ENCODE peak calls at places on chromosomes 2 and 18, in eight cellular contexts. One of them, this sample, is unnamed.

GRCh38 chr2:235029054-235029453 is 77.2 kb downstream of the SH3BP4 start:
- DNase-seq in esophagus squamous epithelium: no peak
- DNase-seq in Peyer's patch: no peak
- DNase-seq in body of pancreas: no peak
- DNase-seq in A549: no peak
- DNase-seq in upper lobe of left lung: no peak
- DNase-seq in transverse colon: no peak
- DNase-seq in prostate gland: no peak
- DNase-seq in this sample: no peak

GRCh38 chr18:7879717-7880116 is 312.6 kb downstream of the PTPRM start:
- DNase-seq in esophagus squamous epithelium: no peak
- DNase-seq in Peyer's patch: no peak
- DNase-seq in body of pancreas: no peak
- DNase-seq in A549: peak
- DNase-seq in upper lobe of left lung: no peak
- DNase-seq in transverse colon: no peak
- DNase-seq in prostate gland: no peak
- DNase-seq in this sample: no peak

GRCh38 chr2:238174701-238175100 is 15.9 kb downstream of the ERFE start:
- DNase-seq in esophagus squamous epithelium: no peak
- DNase-seq in Peyer's patch: no peak
- DNase-seq in body of pancreas: no peak
- DNase-seq in A549: no peak
- DNase-seq in upper lobe of left lung: no peak
- DNase-seq in transverse colon: peak
- DNase-seq in prostate gland: no peak
- DNase-seq in this sample: no peak

GRCh38 chr18:41543815-41544214 is 411.2 kb upstream of the PIK3C3 start:
- DNase-seq in esophagus squamous epithelium: no peak
- DNase-seq in Peyer's patch: no peak
- DNase-seq in body of pancreas: no peak
- DNase-seq in A549: no peak
- DNase-seq in upper lobe of left lung: no peak
- DNase-seq in transverse colon: no peak
- DNase-seq in prostate gland: no peak
- DNase-seq in this sample: no peak

GRCh38 chr2:127052771-127053691 is 53.9 kb downstream of the BIN1 start:
- DNase-seq in esophagus squamous epithelium: no peak
- DNase-seq in Peyer's patch: no peak
- DNase-seq in body of pancreas: no peak
- DNase-seq in A549: no peak
- DNase-seq in upper lobe of left lung: no peak
- DNase-seq in transverse colon: no peak
- DNase-seq in prostate gland: no peak
- DNase-seq in this sample: peak

GRCh38 chr18:5894215-5894612 is 1.1 kb downstream of the TMEM200C start:
- DNase-seq in esophagus squamous epithelium: no peak
- DNase-seq in Peyer's patch: no peak
- DNase-seq in body of pancreas: no peak
- DNase-seq in A549: no peak
- DNase-seq in upper lobe of left lung: no peak
- DNase-seq in transverse colon: no peak
- DNase-seq in prostate gland: no peak
- DNase-seq in this sample: no peak

GRCh38 chr2:135951071-135951583 is 34.3 kb downstream of the DARS1 start:
- DNase-seq in esophagus squamous epithelium: no peak
- DNase-seq in Peyer's patch: no peak
- DNase-seq in body of pancreas: no peak
- DNase-seq in A549: no peak
- DNase-seq in upper lobe of left lung: no peak
- DNase-seq in transverse colon: no peak
- DNase-seq in prostate gland: no peak
- DNase-seq in this sample: no peak

GRCh38 chr2:185279999-185280398 is 458.6 kb upstream of the FSIP2 start:
- DNase-seq in esophagus squamous epithelium: no peak
- DNase-seq in Peyer's patch: no peak
- DNase-seq in body of pancreas: no peak
- DNase-seq in A549: peak
- DNase-seq in upper lobe of left lung: no peak
- DNase-seq in transverse colon: no peak
- DNase-seq in prostate gland: no peak
- DNase-seq in this sample: no peak

GRCh38 chr18:5309888-5310470 is 14.5 kb upstream of the ZBTB14 start:
- DNase-seq in esophagus squamous epithelium: no peak
- DNase-seq in Peyer's patch: peak
- DNase-seq in body of pancreas: peak
- DNase-seq in A549: no peak
- DNase-seq in upper lobe of left lung: peak
- DNase-seq in transverse colon: no peak
- DNase-seq in prostate gland: no peak
- DNase-seq in this sample: no peak

GRCh38 chr2:220143336-220143735 is 515.9 kb downstream of the SLC4A3 start:
- DNase-seq in esophagus squamous epithelium: no peak
- DNase-seq in Peyer's patch: no peak
- DNase-seq in body of pancreas: no peak
- DNase-seq in A549: peak
- DNase-seq in upper lobe of left lung: no peak
- DNase-seq in transverse colon: no peak
- DNase-seq in prostate gland: no peak
- DNase-seq in this sample: no peak

GRCh38 chr2:170409164-170409535 is 231.2 kb downstream of the MYO3B start:
- DNase-seq in esophagus squamous epithelium: peak
- DNase-seq in Peyer's patch: peak
- DNase-seq in body of pancreas: peak
- DNase-seq in A549: peak
- DNase-seq in upper lobe of left lung: peak
- DNase-seq in transverse colon: peak
- DNase-seq in prostate gland: peak
- DNase-seq in this sample: peak

GRCh38 chr2:235634435-235635152 is 140.8 kb downstream of the AGAP1 start:
- DNase-seq in esophagus squamous epithelium: no peak
- DNase-seq in Peyer's patch: no peak
- DNase-seq in body of pancreas: no peak
- DNase-seq in A549: no peak
- DNase-seq in upper lobe of left lung: no peak
- DNase-seq in transverse colon: no peak
- DNase-seq in prostate gland: no peak
- DNase-seq in this sample: no peak

GRCh38 chr18:61824733-61825363 is 68.0 kb downstream of the RNF152 start:
- DNase-seq in esophagus squamous epithelium: no peak
- DNase-seq in Peyer's patch: no peak
- DNase-seq in body of pancreas: no peak
- DNase-seq in A549: no peak
- DNase-seq in upper lobe of left lung: no peak
- DNase-seq in transverse colon: no peak
- DNase-seq in prostate gland: no peak
- DNase-seq in this sample: no peak

GRCh38 chr2:103161456-103162289 is 399.8 kb downstream of the TMEM182 start:
- DNase-seq in esophagus squamous epithelium: no peak
- DNase-seq in Peyer's patch: no peak
- DNase-seq in body of pancreas: peak
- DNase-seq in A549: peak
- DNase-seq in upper lobe of left lung: no peak
- DNase-seq in transverse colon: no peak
- DNase-seq in prostate gland: peak
- DNase-seq in this sample: no peak

GRCh38 chr18:10318686-10318960 is 135.8 kb upstream of the APCDD1 start:
- DNase-seq in esophagus squamous epithelium: no peak
- DNase-seq in Peyer's patch: no peak
- DNase-seq in body of pancreas: no peak
- DNase-seq in A549: no peak
- DNase-seq in upper lobe of left lung: no peak
- DNase-seq in transverse colon: no peak
- DNase-seq in prostate gland: no peak
- DNase-seq in this sample: no peak

GRCh38 chr2:99810241-99810640 is 320.4 kb upstream of the REV1 start:
- DNase-seq in esophagus squamous epithelium: no peak
- DNase-seq in Peyer's patch: no peak
- DNase-seq in body of pancreas: no peak
- DNase-seq in A549: no peak
- DNase-seq in upper lobe of left lung: no peak
- DNase-seq in transverse colon: no peak
- DNase-seq in prostate gland: no peak
- DNase-seq in this sample: no peak

GRCh38 chr18:577606-578005 is 2.6 kb upstream of the CETN1 start:
- DNase-seq in esophagus squamous epithelium: no peak
- DNase-seq in Peyer's patch: no peak
- DNase-seq in body of pancreas: no peak
- DNase-seq in A549: no peak
- DNase-seq in upper lobe of left lung: no peak
- DNase-seq in transverse colon: no peak
- DNase-seq in prostate gland: no peak
- DNase-seq in this sample: no peak

GRCh38 chr2:120716641-120717585 is 18.8 kb upstream of the GLI2 start:
- DNase-seq in esophagus squamous epithelium: no peak
- DNase-seq in Peyer's patch: no peak
- DNase-seq in body of pancreas: no peak
- DNase-seq in A549: no peak
- DNase-seq in upper lobe of left lung: peak
- DNase-seq in transverse colon: no peak
- DNase-seq in prostate gland: no peak
- DNase-seq in this sample: no peak

GRCh38 chr2:204722207-204722606 is 176.9 kb downstream of the PARD3B start:
- DNase-seq in esophagus squamous epithelium: no peak
- DNase-seq in Peyer's patch: no peak
- DNase-seq in body of pancreas: no peak
- DNase-seq in A549: no peak
- DNase-seq in upper lobe of left lung: no peak
- DNase-seq in transverse colon: no peak
- DNase-seq in prostate gland: no peak
- DNase-seq in this sample: no peak

GRCh38 chr2:102110168-102110567 is 32.4 kb upstream of the IL1R1 start:
- DNase-seq in esophagus squamous epithelium: no peak
- DNase-seq in Peyer's patch: no peak
- DNase-seq in body of pancreas: no peak
- DNase-seq in A549: no peak
- DNase-seq in upper lobe of left lung: no peak
- DNase-seq in transverse colon: no peak
- DNase-seq in prostate gland: no peak
- DNase-seq in this sample: no peak

GRCh38 chr2:102107741-102108070 is 34.8 kb upstream of the IL1R1 start:
- DNase-seq in esophagus squamous epithelium: no peak
- DNase-seq in Peyer's patch: no peak
- DNase-seq in body of pancreas: no peak
- DNase-seq in A549: peak
- DNase-seq in upper lobe of left lung: no peak
- DNase-seq in transverse colon: no peak
- DNase-seq in prostate gland: no peak
- DNase-seq in this sample: no peak

GRCh38 chr2:102111823-102112222 is 30.7 kb upstream of the IL1R1 start:
- DNase-seq in esophagus squamous epithelium: no peak
- DNase-seq in Peyer's patch: no peak
- DNase-seq in body of pancreas: no peak
- DNase-seq in A549: no peak
- DNase-seq in upper lobe of left lung: no peak
- DNase-seq in transverse colon: no peak
- DNase-seq in prostate gland: no peak
- DNase-seq in this sample: no peak

GRCh38 chr2:102110596-102111334 is 31.8 kb upstream of the IL1R1 start:
- DNase-seq in esophagus squamous epithelium: no peak
- DNase-seq in Peyer's patch: no peak
- DNase-seq in body of pancreas: peak
- DNase-seq in A549: no peak
- DNase-seq in upper lobe of left lung: no peak
- DNase-seq in transverse colon: no peak
- DNase-seq in prostate gland: peak
- DNase-seq in this sample: no peak

GRCh38 chr2:102109016-102109415 is 33.5 kb upstream of the IL1R1 start:
- DNase-seq in esophagus squamous epithelium: no peak
- DNase-seq in Peyer's patch: no peak
- DNase-seq in body of pancreas: no peak
- DNase-seq in A549: no peak
- DNase-seq in upper lobe of left lung: no peak
- DNase-seq in transverse colon: no peak
- DNase-seq in prostate gland: no peak
- DNase-seq in this sample: no peak
- TF ChIP-seq POLR2A in esophagus squamous epithelium: no peak
- TF ChIP-seq POLR2A in Peyer's patch: no peak
- TF ChIP-seq POLR2A in body of pancreas: no peak
- TF ChIP-seq POLR2A in A549: no peak
- TF ChIP-seq POLR2A in upper lobe of left lung: no peak
- TF ChIP-seq POLR2A in transverse colon: no peak
- TF ChIP-seq POLR2A in prostate gland: no peak
- TF ChIP-seq POLR2A in this sample: no peak

GRCh38 chr2:162475661-162476060 is 131.7 kb downstream of the GCA start:
- DNase-seq in esophagus squamous epithelium: no peak
- DNase-seq in Peyer's patch: no peak
- DNase-seq in body of pancreas: peak
- DNase-seq in A549: no peak
- DNase-seq in upper lobe of left lung: no peak
- DNase-seq in transverse colon: no peak
- DNase-seq in prostate gland: no peak
- DNase-seq in this sample: no peak

GRCh38 chr2:162477011-162477410 is 133.1 kb downstream of the GCA start:
- DNase-seq in esophagus squamous epithelium: no peak
- DNase-seq in Peyer's patch: no peak
- DNase-seq in body of pancreas: peak
- DNase-seq in A549: no peak
- DNase-seq in upper lobe of left lung: no peak
- DNase-seq in transverse colon: no peak
- DNase-seq in prostate gland: no peak
- DNase-seq in this sample: no peak

GRCh38 chr2:162478721-162479129 is 134.8 kb downstream of the GCA start:
- DNase-seq in esophagus squamous epithelium: no peak
- DNase-seq in Peyer's patch: no peak
- DNase-seq in body of pancreas: no peak
- DNase-seq in A549: no peak
- DNase-seq in upper lobe of left lung: no peak
- DNase-seq in transverse colon: no peak
- DNase-seq in prostate gland: no peak
- DNase-seq in this sample: no peak

GRCh38 chr2:162474006-162474405 is 130.1 kb downstream of the GCA start:
- DNase-seq in esophagus squamous epithelium: no peak
- DNase-seq in Peyer's patch: no peak
- DNase-seq in body of pancreas: no peak
- DNase-seq in A549: no peak
- DNase-seq in upper lobe of left lung: no peak
- DNase-seq in transverse colon: no peak
- DNase-seq in prostate gland: no peak
- DNase-seq in this sample: no peak

GRCh38 chr2:162473296-162473695 is 129.4 kb downstream of the GCA start:
- DNase-seq in esophagus squamous epithelium: no peak
- DNase-seq in Peyer's patch: no peak
- DNase-seq in body of pancreas: no peak
- DNase-seq in A549: no peak
- DNase-seq in upper lobe of left lung: no peak
- DNase-seq in transverse colon: no peak
- DNase-seq in prostate gland: no peak
- DNase-seq in this sample: no peak
- TF ChIP-seq POLR2A in esophagus squamous epithelium: no peak
- TF ChIP-seq POLR2A in Peyer's patch: no peak
- TF ChIP-seq POLR2A in body of pancreas: no peak
- TF ChIP-seq POLR2A in A549: no peak
- TF ChIP-seq POLR2A in upper lobe of left lung: no peak
- TF ChIP-seq POLR2A in transverse colon: no peak
- TF ChIP-seq POLR2A in prostate gland: no peak
- TF ChIP-seq POLR2A in this sample: no peak

GRCh38 chr2:173872714-173873113 is 92.5 kb downstream of the SP3 start:
- DNase-seq in esophagus squamous epithelium: no peak
- DNase-seq in Peyer's patch: no peak
- DNase-seq in body of pancreas: no peak
- DNase-seq in A549: no peak
- DNase-seq in upper lobe of left lung: peak
- DNase-seq in transverse colon: peak
- DNase-seq in prostate gland: peak
- DNase-seq in this sample: no peak
- TF ChIP-seq POLR2A in esophagus squamous epithelium: no peak
- TF ChIP-seq POLR2A in Peyer's patch: no peak
- TF ChIP-seq POLR2A in body of pancreas: no peak
- TF ChIP-seq POLR2A in A549: no peak
- TF ChIP-seq POLR2A in upper lobe of left lung: no peak
- TF ChIP-seq POLR2A in transverse colon: no peak
- TF ChIP-seq POLR2A in prostate gland: no peak
- TF ChIP-seq POLR2A in this sample: no peak

GRCh38 chr2:45457211-45457945 is 153.7 kb downstream of the SRBD1 start:
- DNase-seq in esophagus squamous epithelium: no peak
- DNase-seq in Peyer's patch: no peak
- DNase-seq in body of pancreas: no peak
- DNase-seq in A549: no peak
- DNase-seq in upper lobe of left lung: no peak
- DNase-seq in transverse colon: no peak
- DNase-seq in prostate gland: no peak
- DNase-seq in this sample: no peak
- TF ChIP-seq POLR2A in esophagus squamous epithelium: no peak
- TF ChIP-seq POLR2A in Peyer's patch: no peak
- TF ChIP-seq POLR2A in body of pancreas: no peak
- TF ChIP-seq POLR2A in A549: no peak
- TF ChIP-seq POLR2A in upper lobe of left lung: no peak
- TF ChIP-seq POLR2A in transverse colon: no peak
- TF ChIP-seq POLR2A in prostate gland: no peak
- TF ChIP-seq POLR2A in this sample: no peak

This sample was measured in uterus.